ENCODE peak calls at places on chromosomes 4 and X, in six cellular contexts. One of them, this sample, is unnamed.

GRCh38 chr4:45662996-45663395 is 460.9 kb downstream of the GABRG1 start:
- DNase-seq in stimulated activated CD4-positive, alpha-beta T cell treated with anti-CD3 and anti-CD28 coated beads, Interleukin-15, amount 100 ng/mL, for 1 hour: no peak
- DNase-seq in astrocyte of the spinal cord: peak
- DNase-seq in RKO: peak
- DNase-seq in brain microvascular endothelial cell: peak
- DNase-seq in immature natural killer cell: no peak
- DNase-seq in this sample: peak

GRCh38 chrX:78063687-78064086 is 40.4 kb upstream of the PGK1 start:
- DNase-seq in immature natural killer cell: no peak
- DNase-seq in RKO: no peak
- DNase-seq in stimulated activated CD4-positive, alpha-beta T cell treated with anti-CD3 and anti-CD28 coated beads, Interleukin-15, amount 100 ng/mL, for 1 hour: no peak
- DNase-seq in brain microvascular endothelial cell: no peak
- DNase-seq in astrocyte of the spinal cord: no peak
- DNase-seq in this sample: no peak

GRCh38 chr4:15951781-15952180 is 11.2 kb downstream of the FGFBP2 start:
- DNase-seq in stimulated activated CD4-positive, alpha-beta T cell treated with anti-CD3 and anti-CD28 coated beads, Interleukin-15, amount 100 ng/mL, for 1 hour: no peak
- DNase-seq in RKO: no peak
- DNase-seq in immature natural killer cell: no peak
- DNase-seq in astrocyte of the spinal cord: no peak
- DNase-seq in brain microvascular endothelial cell: no peak
- DNase-seq in this sample: no peak

GRCh38 chr4:1939664-1940509 is 68.7 kb downstream of the NSD2 start:
- DNase-seq in RKO: peak
- DNase-seq in stimulated activated CD4-positive, alpha-beta T cell treated with anti-CD3 and anti-CD28 coated beads, Interleukin-15, amount 100 ng/mL, for 1 hour: no peak
- DNase-seq in immature natural killer cell: no peak
- DNase-seq in astrocyte of the spinal cord: peak
- DNase-seq in brain microvascular endothelial cell: peak
- DNase-seq in this sample: peak

GRCh38 chr4:152458801-152459302 is 77.0 kb downstream of the FBXW7 start:
- DNase-seq in immature natural killer cell: peak
- DNase-seq in astrocyte of the spinal cord: no peak
- DNase-seq in brain microvascular endothelial cell: no peak
- DNase-seq in stimulated activated CD4-positive, alpha-beta T cell treated with anti-CD3 and anti-CD28 coated beads, Interleukin-15, amount 100 ng/mL, for 1 hour: no peak
- DNase-seq in RKO: no peak
- DNase-seq in this sample: no peak

GRCh38 chr4:78707268-78707667 is 68.9 kb upstream of the BMP2K start:
- DNase-seq in stimulated activated CD4-positive, alpha-beta T cell treated with anti-CD3 and anti-CD28 coated beads, Interleukin-15, amount 100 ng/mL, for 1 hour: no peak
- DNase-seq in immature natural killer cell: no peak
- DNase-seq in brain microvascular endothelial cell: no peak
- DNase-seq in RKO: no peak
- DNase-seq in astrocyte of the spinal cord: no peak
- DNase-seq in this sample: no peak

GRCh38 chr4:77465271-77465670 is 140.3 kb upstream of the CXCL13 start:
- DNase-seq in stimulated activated CD4-positive, alpha-beta T cell treated with anti-CD3 and anti-CD28 coated beads, Interleukin-15, amount 100 ng/mL, for 1 hour: no peak
- DNase-seq in immature natural killer cell: no peak
- DNase-seq in astrocyte of the spinal cord: peak
- DNase-seq in brain microvascular endothelial cell: peak
- DNase-seq in RKO: no peak
- DNase-seq in this sample: no peak

GRCh38 chr4:15118281-15118680 is 116.0 kb downstream of the CPEB2 start:
- DNase-seq in immature natural killer cell: no peak
- DNase-seq in brain microvascular endothelial cell: no peak
- DNase-seq in stimulated activated CD4-positive, alpha-beta T cell treated with anti-CD3 and anti-CD28 coated beads, Interleukin-15, amount 100 ng/mL, for 1 hour: no peak
- DNase-seq in RKO: no peak
- DNase-seq in astrocyte of the spinal cord: peak
- DNase-seq in this sample: no peak

GRCh38 chr4:56434599-56435000 is 815 bp downstream of the PPAT start:
- DNase-seq in astrocyte of the spinal cord: peak
- DNase-seq in stimulated activated CD4-positive, alpha-beta T cell treated with anti-CD3 and anti-CD28 coated beads, Interleukin-15, amount 100 ng/mL, for 1 hour: no peak
- DNase-seq in brain microvascular endothelial cell: peak
- DNase-seq in immature natural killer cell: no peak
- DNase-seq in RKO: peak
- DNase-seq in this sample: peak

GRCh38 chr4:87053802-87054767 is 119.3 kb downstream of the AFF1 start:
- DNase-seq in immature natural killer cell: no peak
- DNase-seq in brain microvascular endothelial cell: no peak
- DNase-seq in astrocyte of the spinal cord: no peak
- DNase-seq in stimulated activated CD4-positive, alpha-beta T cell treated with anti-CD3 and anti-CD28 coated beads, Interleukin-15, amount 100 ng/mL, for 1 hour: no peak
- DNase-seq in RKO: no peak
- DNase-seq in this sample: no peak

GRCh38 chrX:64192673-64193072 is 12.8 kb downstream of the AMER1 start:
- DNase-seq in astrocyte of the spinal cord: no peak
- DNase-seq in brain microvascular endothelial cell: no peak
- DNase-seq in immature natural killer cell: no peak
- DNase-seq in stimulated activated CD4-positive, alpha-beta T cell treated with anti-CD3 and anti-CD28 coated beads, Interleukin-15, amount 100 ng/mL, for 1 hour: no peak
- DNase-seq in RKO: no peak
- DNase-seq in this sample: no peak

GRCh38 chrX:119871245-119871598 is 311 bp downstream of the RNF113A start:
- DNase-seq in RKO: peak
- DNase-seq in stimulated activated CD4-positive, alpha-beta T cell treated with anti-CD3 and anti-CD28 coated beads, Interleukin-15, amount 100 ng/mL, for 1 hour: no peak
- DNase-seq in brain microvascular endothelial cell: no peak
- DNase-seq in astrocyte of the spinal cord: peak
- DNase-seq in immature natural killer cell: peak
- DNase-seq in this sample: no peak

This sample was measured in LNCaP clone FGC.